ENCODE peak calls at places on chromosomes 13 and 19, in six cellular contexts. W, E, O, A, X and R are unnamed samples.

GRCh38 chr13:99224019-99224418 is 23.4 kb downstream of the UBAC2 start:
- DNase-seq in A (no peak), O (no peak), X (no peak), E (no peak), W (no peak), R (no peak)

GRCh38 chr19:29663861-29664752 is 1.2 kb upstream of the PLEKHF1 start:
- DNase-seq in X (no peak), O (peak), A (peak), W (no peak), E (peak), R (no peak)

GRCh38 chr13:33129094-33129832 is 113.0 kb downstream of the KL start:
- DNase-seq in X (no peak), E (no peak), O (no peak), A (no peak), W (no peak), R (no peak)

GRCh38 chr13:21240586-21240985 is 64.1 kb downstream of the MRPL57 start:
- DNase-seq in O (peak), X (no peak), E (peak), W (no peak), A (peak), R (no peak)

GRCh38 chr13:112976526-112976925 is 7.5 kb downstream of the MCF2L start:
- DNase-seq in E (no peak), X (no peak), A (no peak), O (no peak), W (no peak), R (no peak)

GRCh38 chr13:68145852-68146251 is 915.7 kb upstream of the PCDH9 start:
- DNase-seq in A (no peak), X (no peak), W (no peak), O (no peak), E (no peak), R (no peak)

GRCh38 chr19:33904681-33905080 is 108.0 kb downstream of the KCTD15 start:
- DNase-seq in E (no peak), A (no peak), O (no peak), W (no peak), X (peak), R (peak)

GRCh38 chr13:95481051-95481775 is 71.3 kb upstream of the CLDN10 start:
- DNase-seq in W (no peak), O (peak), X (no peak), A (no peak), E (no peak), R (no peak)

GRCh38 chr19:12331211-12331941 is 2.1 kb downstream of the ZNF563 start:
- DNase-seq in X (no peak), A (peak), O (no peak), W (no peak), E (no peak), R (no peak)

GRCh38 chr19:55681131-55682087 is 6.4 kb downstream of the EPN1 start:
- DNase-seq in E (no peak), A (no peak), W (no peak), O (peak), X (no peak), R (no peak)

GRCh38 chr13:24668955-24669354 is 11.3 kb upstream of the ATP12A start:
- DNase-seq in O (no peak), X (no peak), W (no peak), A (no peak), E (no peak), R (no peak)

GRCh38 chr19:15779756-15780476 is 7.5 kb upstream of the OR10H5 start:
- DNase-seq in W (no peak), A (no peak), O (no peak), E (no peak), X (no peak), R (no peak)

GRCh38 chr13:98853791-98854191 is 101.3 kb upstream of the SLC15A1 start:
- DNase-seq in O (peak), E (peak), W (no peak), X (no peak), A (no peak), R (no peak)

GRCh38 chr13:23378009-23378632 is 55.4 kb downstream of the SACS start:
- DNase-seq in O (peak), W (no peak), E (peak), A (peak), X (no peak), R (no peak)

GRCh38 chr13:114064516-114065140 is 67.8 kb downstream of the RASA3 start:
- DNase-seq in X (no peak), O (peak), A (peak), W (no peak), E (peak), R (peak)

GRCh38 chr13:71610876-71611275 is 256.1 kb downstream of the DACH1 start:
- DNase-seq in X (no peak), A (no peak), E (peak), O (no peak), W (no peak), R (no peak)

GRCh38 chr19:55005684-55006488 is 32.2 kb downstream of the GP6 start:
- DNase-seq in W (no peak), A (peak), O (no peak), X (peak), E (peak), R (no peak)

GRCh38 chr13:111482126-111482525 is 161.7 kb downstream of the TEX29 start:
- DNase-seq in X (no peak), E (no peak), W (no peak), A (no peak), O (no peak), R (no peak)

GRCh38 chr13:30869491-30869890 is 36.6 kb upstream of the MEDAG start:
- DNase-seq in E (no peak), W (no peak), X (no peak), A (peak), O (peak), R (no peak)

GRCh38 chr19:12527034-12527836 is 24.0 kb downstream of the ZNF564 start:
- DNase-seq in E (peak), A (no peak), X (no peak), W (no peak), O (peak), R (no peak)

GRCh38 chr19:42494321-42494720 is 34.0 kb downstream of the CEACAM1 start:
- DNase-seq in X (no peak), O (no peak), E (no peak), W (no peak), A (no peak), R (no peak)

GRCh38 chr13:40169476-40169875 is 497.0 kb downstream of the FOXO1 start:
- DNase-seq in W (no peak), O (no peak), E (no peak), X (no peak), A (no peak), R (no peak)

GRCh38 chr19:28882818-28883217 is 330.1 kb downstream of the UQCRFS1 start:
- DNase-seq in W (no peak), E (no peak), A (no peak), X (no peak), O (no peak), R (no peak)

GRCh38 chr19:46428278-46429141 is at the start of gene PNMA8C:
- DNase-seq in A (peak), O (peak), E (peak), X (peak), W (no peak), R (peak)

GRCh38 chr13:60343978-60344377 is 53.0 kb upstream of the TDRD3 start:
- DNase-seq in A (no peak), E (no peak), W (no peak), O (no peak), X (no peak), R (no peak)

GRCh38 chr13:43057653-43058317 is 34.4 kb downstream of the DNAJC15 start:
- DNase-seq in O (no peak), A (peak), E (peak), X (peak), W (no peak), R (no peak)

GRCh38 chr13:98783856-98784478 is 31.5 kb upstream of the SLC15A1 start:
- DNase-seq in O (no peak), X (no peak), A (peak), E (no peak), W (no peak), R (no peak)

GRCh38 chr19:51448011-51448744 is 10.1 kb downstream of the SIGLEC8 start:
- DNase-seq in W (no peak), O (no peak), E (no peak), A (no peak), X (no peak), R (no peak)

GRCh38 chr13:25137624-25137892 is 34.5 kb downstream of the AMER2 start:
- DNase-seq in E (no peak), A (no peak), W (no peak), X (no peak), O (no peak), R (no peak)

GRCh38 chr13:28637714-28638355 is 21.1 kb upstream of the POMP start:
- DNase-seq in O (no peak), W (no peak), E (peak), X (no peak), A (no peak), R (no peak)

GRCh38 chr19:47726467-47726866 is 13.2 kb downstream of the EHD2 start:
- DNase-seq in W (no peak), E (peak), O (peak), X (no peak), A (no peak), R (no peak)

GRCh38 chr19:1263198-1263597 is 5.9 kb upstream of the CIRBP start:
- DNase-seq in X (no peak), A (no peak), O (no peak), E (no peak), W (no peak), R (no peak)

GRCh38 chr19:1266116-1266817 is 2.9 kb upstream of the CIRBP start:
- DNase-seq in A (peak), O (peak), X (peak), E (peak), W (no peak), R (peak)

GRCh38 chr19:1265611-1266115 is 3.5 kb upstream of the CIRBP start:
- DNase-seq in E (peak), W (no peak), X (no peak), A (peak), O (peak), R (no peak)

GRCh38 chr19:1266818-1267440 is 2.2 kb upstream of the CIRBP start:
- DNase-seq in A (peak), X (peak), O (no peak), E (no peak), W (no peak), R (no peak)

GRCh38 chr19:1264801-1265610 is 4.1 kb upstream of the CIRBP start:
- DNase-seq in E (peak), W (no peak), X (peak), A (peak), O (peak), R (no peak)
- H3K9ac ChIP-seq in E (peak), W (no peak), X (no peak), A (no peak), O (peak), R (peak)

GRCh38 chr13:27251166-27252088 is at the start of gene RPL21:
- DNase-seq in E (peak), A (peak), O (peak), W (peak), X (peak), R (peak)
- H2BK5ac ChIP-seq in E (peak), A (peak), O (peak), W (peak), X (peak), R (peak)

GRCh38 chr19:14472202-14472961 is 2.8 kb downstream of the PTGER1 start:
- DNase-seq in O (peak), X (peak), E (peak), A (peak), W (no peak), R (peak)
- H2AFZ ChIP-seq in O (peak), X (no peak), E (peak), A (peak), W (peak), R (peak)

GRCh38 chr13:49827336-49827735 is 34.9 kb upstream of the KPNA3 start:
- DNase-seq in E (no peak), X (no peak), W (no peak), O (no peak), A (no peak), R (no peak)
- H3K9ac ChIP-seq in E (no peak), X (no peak), W (no peak), O (no peak), A (no peak), R (no peak)

DNA sequence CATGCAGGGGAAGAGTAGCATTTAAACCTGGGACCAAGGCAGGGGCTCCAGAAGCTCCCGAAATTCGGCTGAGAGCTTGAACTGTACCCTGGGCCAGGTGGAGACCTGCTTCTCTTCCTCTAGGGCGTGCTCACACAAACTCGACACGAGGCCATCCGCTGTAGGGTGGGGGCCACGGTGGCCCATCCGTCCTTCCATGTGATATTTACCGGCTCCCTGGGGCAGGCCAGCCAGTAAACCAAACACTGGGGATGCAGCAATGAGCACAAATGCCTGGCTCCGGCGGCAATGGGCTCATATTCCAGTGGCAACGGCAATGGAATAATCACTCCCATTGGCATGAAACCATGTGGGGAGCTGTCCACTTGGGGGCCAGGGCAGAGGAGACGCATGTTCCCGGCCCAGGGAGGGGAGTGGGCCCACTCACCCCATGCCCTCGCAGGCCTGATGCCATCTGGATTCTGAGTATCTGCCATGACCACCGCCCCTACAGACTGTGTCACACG is 10.8 kb downstream of the SH3GL1 start:
- DNase-seq in X (no peak), O (no peak), W (no peak), A (no peak), E (no peak), R (no peak)
- H2BK5ac ChIP-seq in X (no peak), O (peak), W (peak), A (peak), E (no peak), R (peak)

GRCh38 chr19:4083677-4084546 is 17.2 kb upstream of the ZBTB7A start:
- DNase-seq in X (peak), O (no peak), W (no peak), E (no peak), A (peak), R (no peak)
- H2AFZ ChIP-seq in X (no peak), O (peak), W (no peak), E (no peak), A (peak), R (peak)

DNA sequence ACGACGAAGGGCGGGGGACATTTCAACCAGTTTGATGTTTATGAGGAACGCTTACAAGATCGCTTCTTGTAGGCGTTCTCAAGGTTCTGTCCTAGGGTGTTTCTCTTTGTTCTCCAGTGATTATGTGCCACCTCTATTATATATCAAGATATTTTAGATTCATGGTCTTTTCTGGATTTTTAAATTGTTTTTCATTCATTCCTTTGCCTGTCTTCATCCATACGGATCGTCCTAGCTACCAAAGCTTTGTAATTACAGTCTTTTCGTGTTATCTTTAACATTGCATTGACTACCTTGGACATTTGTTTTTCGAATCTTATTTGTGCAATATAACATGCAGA is 342 bp upstream of the EID2 start:
- DNase-seq in E (no peak), X (no peak), A (no peak), O (no peak), W (no peak), R (no peak)
- H3K9ac ChIP-seq in E (peak), X (no peak), A (no peak), O (no peak), W (no peak), R (no peak)